ENCODE peak calls at places on chromosome 2, in nine cellular contexts. U, Q, C, O, K, W, S, G and V are unnamed samples.

GRCh38 chr2:114061566-114062098 is 171.7 kb downstream of the ACTR3 start:
- DNase-seq in W (no peak), S (no peak), C (no peak), Q (no peak), U (no peak), G (no peak), K (no peak), O (no peak), V (no peak)

GRCh38 chr2:53970095-53970897 is 497 bp downstream of the PSME4 start:
- DNase-seq in W (peak), Q (peak), O (peak), U (peak), S (peak), G (peak), K (peak), C (peak), V (peak)

GRCh38 chr2:47227532-47228166 is 72.5 kb upstream of the STPG4 start:
- DNase-seq in K (no peak), Q (no peak), S (no peak), W (no peak), U (peak), C (no peak), O (no peak), G (no peak), V (no peak)

GRCh38 chr2:236588932-236589331 is 19.3 kb downstream of the ACKR3 start:
- DNase-seq in K (no peak), O (no peak), Q (no peak), S (no peak), U (no peak), W (no peak), C (no peak), G (no peak), V (no peak)

GRCh38 chr2:8627019-8627691 is 54.7 kb upstream of the ID2 start:
- DNase-seq in W (no peak), C (no peak), K (no peak), O (no peak), U (no peak), Q (no peak), S (no peak), G (no peak), V (no peak)

GRCh38 chr2:714005-714741 is 37.0 kb upstream of the TMEM18 start:
- DNase-seq in U (peak), K (peak), S (peak), G (peak), O (no peak), W (peak), Q (peak), C (no peak), V (peak)

GRCh38 chr2:120760446-120761135 is 24.9 kb downstream of the GLI2 start:
- DNase-seq in G (peak), K (no peak), W (no peak), O (peak), Q (peak), S (no peak), U (no peak), C (no peak), V (no peak)

GRCh38 chr2:73855526-73855925 is 26.8 kb downstream of the STAMBP start:
- DNase-seq in U (no peak), W (no peak), C (peak), G (no peak), Q (no peak), K (no peak), S (no peak), O (no peak), V (no peak)

GRCh38 chr2:168336786-168337388 is 89.5 kb upstream of the STK39 start:
- DNase-seq in C (peak), O (no peak), S (peak), U (peak), Q (no peak), G (peak), W (peak), K (no peak), V (peak)

GRCh38 chr2:235564884-235565530 is 71.2 kb downstream of the AGAP1 start:
- DNase-seq in Q (no peak), C (no peak), K (no peak), G (no peak), S (no peak), U (no peak), W (no peak), O (no peak), V (no peak)

GRCh38 chr2:187689372-187689771 is 135.1 kb upstream of the TFPI start:
- DNase-seq in U (no peak), O (no peak), W (no peak), C (peak), K (peak), G (no peak), S (no peak), Q (no peak), V (no peak)

GRCh38 chr2:169705927-169706326 is 11.7 kb downstream of the PHOSPHO2 start:
- DNase-seq in W (no peak), K (no peak), G (no peak), Q (peak), S (no peak), C (peak), U (no peak), O (no peak), V (no peak)

GRCh38 chr2:110219496-110220192 is 7.3 kb upstream of the MTLN start:
- DNase-seq in U (no peak), W (no peak), Q (peak), S (no peak), C (peak), O (no peak), K (no peak), G (no peak), V (no peak)

GRCh38 chr2:231138699-231139098 is 13.9 kb upstream of the HTR2B start:
- DNase-seq in U (no peak), S (no peak), C (no peak), K (no peak), W (no peak), G (peak), O (no peak), Q (no peak), V (no peak)

GRCh38 chr2:98530114-98530513 is 78.2 kb downstream of the COA5 start:
- DNase-seq in C (no peak), W (no peak), O (no peak), U (peak), K (no peak), Q (no peak), G (no peak), S (no peak), V (no peak)

GRCh38 chr2:158457826-158458616 is 1.3 kb downstream of the PKP4 start:
- DNase-seq in Q (peak), G (peak), C (peak), W (peak), O (peak), S (peak), K (peak), U (peak), V (peak)
- TF ChIP-seq CTCF in Q (peak), G (peak), C (no peak), W (peak), O (peak), S (peak), K (no peak), U (peak), V (peak)

GRCh38 chr2:161169335-161169734 is 9.1 kb downstream of the TANK start:
- DNase-seq in C (no peak), W (no peak), U (no peak), K (no peak), S (no peak), O (no peak), Q (no peak), G (no peak), V (no peak)

GRCh38 chr2:161166538-161167409 is 6.5 kb downstream of the TANK start:
- DNase-seq in W (peak), K (no peak), Q (no peak), S (no peak), C (peak), G (no peak), U (no peak), O (no peak), V (peak)

GRCh38 chr2:161163438-161163837 is 3.2 kb downstream of the TANK start:
- DNase-seq in U (no peak), Q (no peak), K (no peak), S (no peak), W (no peak), C (no peak), G (no peak), O (no peak), V (no peak)

GRCh38 chr2:161165266-161165665 is 5.0 kb downstream of the TANK start:
- DNase-seq in U (no peak), S (no peak), Q (peak), K (no peak), O (no peak), C (peak), G (no peak), W (no peak), V (no peak)

DNA sequence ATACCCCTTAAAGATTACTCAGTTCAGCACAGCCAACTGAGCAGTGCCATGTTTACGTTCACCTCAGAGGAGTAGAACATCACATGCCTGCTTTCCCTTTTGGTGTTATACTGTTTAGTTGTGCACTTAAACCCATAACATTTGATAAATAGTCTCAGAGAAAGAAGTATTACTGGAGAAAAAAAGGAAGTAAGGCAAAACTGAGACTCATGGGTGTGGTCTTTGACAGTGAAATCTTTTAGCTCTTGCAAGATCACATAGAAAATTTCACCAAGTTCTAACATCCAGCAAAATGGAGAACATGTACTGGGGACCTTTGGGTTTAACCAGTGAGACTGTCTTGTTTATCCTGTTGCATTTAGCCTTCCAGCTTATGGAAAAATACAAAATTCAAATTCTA is 5.6 kb downstream of the TANK start:
- DNase-seq in O (no peak), S (no peak), G (no peak), U (no peak), W (no peak), Q (no peak), C (no peak), K (no peak), V (no peak)
- TF ChIP-seq CTCF in O (no peak), S (no peak), G (no peak), U (no peak), W (no peak), Q (no peak), C (no peak), K (no peak), V (no peak)

GRCh38 chr2:66034467-66034866 is 400.5 kb upstream of the MEIS1 start:
- DNase-seq in S (no peak), O (no peak), K (no peak), U (no peak), Q (no peak), W (no peak), C (no peak), G (no peak), V (no peak)

GRCh38 chr2:66032376-66032775 is 402.5 kb upstream of the MEIS1 start:
- DNase-seq in U (peak), K (no peak), O (no peak), S (no peak), C (no peak), W (no peak), G (no peak), Q (no peak), V (no peak)

GRCh38 chr2:66030553-66030952 is 404.4 kb upstream of the MEIS1 start:
- DNase-seq in S (no peak), K (no peak), G (no peak), O (no peak), C (no peak), Q (no peak), U (peak), W (no peak), V (no peak)
- TF ChIP-seq CTCF in S (no peak), K (no peak), G (no peak), O (no peak), C (no peak), Q (no peak), U (peak), W (no peak), V (no peak)

GRCh38 chr2:161426788-161427412 is 10.8 kb downstream of the TBR1 start:
- DNase-seq in Q (peak), U (peak), G (no peak), W (peak), O (no peak), C (no peak), K (no peak), S (no peak), V (no peak)
- TF ChIP-seq CTCF in Q (peak), U (peak), G (no peak), W (no peak), O (no peak), C (peak), K (peak), S (no peak), V (no peak)

GRCh38 chr2:163471947-163472346 is 263.9 kb downstream of the FIGN start:
- DNase-seq in W (no peak), Q (peak), S (peak), G (no peak), C (peak), K (peak), O (no peak), U (peak), V (no peak)
- TF ChIP-seq CTCF in W (no peak), Q (peak), S (peak), G (no peak), C (peak), K (peak), O (no peak), U (peak), V (no peak)

DNA sequence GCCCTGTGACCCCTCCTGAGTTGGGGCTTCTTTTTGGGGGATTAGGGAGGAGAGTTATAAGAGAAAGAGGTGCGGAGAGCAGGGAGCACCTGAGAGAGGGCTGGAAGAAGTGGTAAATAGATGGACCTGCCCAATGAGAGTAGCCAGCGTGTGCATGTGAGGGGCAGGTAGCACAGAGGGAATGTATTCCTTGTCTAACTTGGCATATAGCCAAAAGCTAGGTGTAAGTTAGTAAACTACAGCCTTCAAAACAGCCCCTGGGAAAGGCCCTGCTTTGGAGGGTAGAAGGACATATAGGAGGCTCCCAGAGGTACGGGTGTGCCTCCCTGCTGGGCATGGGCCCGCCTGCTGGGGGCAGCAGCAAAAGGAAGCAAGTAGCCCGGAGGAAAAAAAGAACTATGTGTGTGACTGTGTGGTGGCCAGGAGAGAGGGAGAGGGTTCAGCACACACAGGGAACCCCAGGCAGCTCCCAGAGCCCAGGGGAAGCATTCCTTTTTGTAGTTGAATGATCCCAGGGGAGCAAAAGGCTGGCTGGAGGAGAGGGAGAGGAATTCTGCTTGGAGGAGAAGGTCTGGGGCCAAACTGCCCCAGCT is 48.0 kb downstream of the TCF7L1 start:
- DNase-seq in W (no peak), S (peak), K (no peak), Q (no peak), O (no peak), G (no peak), U (peak), C (no peak), V (no peak)
- TF ChIP-seq CTCF in W (no peak), S (no peak), K (no peak), Q (peak), O (no peak), G (no peak), U (peak), C (no peak), V (no peak)

GRCh38 chr2:238703436-238703835 is 144.4 kb upstream of the TWIST2 start:
- DNase-seq in G (no peak), U (no peak), S (no peak), C (no peak), O (peak), W (no peak), Q (no peak), K (no peak), V (no peak)

GRCh38 chr2:238706163-238706562 is 141.7 kb upstream of the TWIST2 start:
- DNase-seq in Q (no peak), G (no peak), O (peak), S (no peak), W (no peak), C (no peak), K (no peak), U (no peak), V (no peak)

GRCh38 chr2:238704471-238705230 is 143.2 kb upstream of the TWIST2 start:
- DNase-seq in K (no peak), S (no peak), C (no peak), U (no peak), Q (no peak), W (no peak), O (peak), G (no peak), V (no peak)

GRCh38 chr2:238709324-238709723 is 138.6 kb upstream of the TWIST2 start:
- DNase-seq in G (no peak), O (no peak), C (no peak), W (no peak), K (no peak), Q (peak), U (peak), S (no peak), V (no peak)

DNA sequence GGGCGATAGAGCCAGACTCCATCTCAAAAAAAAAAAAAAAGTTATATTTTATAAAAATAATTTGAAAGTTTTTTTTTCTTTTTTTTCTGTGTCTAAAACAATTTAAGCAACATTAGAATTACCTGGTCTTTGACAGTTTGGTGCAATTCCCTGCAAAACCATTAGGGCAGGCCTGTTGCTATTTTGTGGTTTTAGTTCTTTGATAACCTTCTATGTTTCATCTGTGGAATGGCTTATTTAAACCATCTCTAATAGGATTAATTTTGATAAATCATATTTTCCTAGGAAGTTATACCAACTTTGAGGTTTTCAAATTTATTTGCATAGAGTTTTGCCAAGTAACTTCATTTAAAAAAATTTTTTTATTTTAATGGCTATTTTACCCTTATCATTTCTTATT is 141.2 kb upstream of the TWIST2 start:
- DNase-seq in O (no peak), W (no peak), S (no peak), Q (no peak), U (no peak), C (no peak), G (no peak), K (no peak), V (no peak)
- TF ChIP-seq CTCF in O (no peak), W (no peak), S (peak), Q (peak), U (peak), C (peak), G (no peak), K (no peak), V (no peak)

DNA sequence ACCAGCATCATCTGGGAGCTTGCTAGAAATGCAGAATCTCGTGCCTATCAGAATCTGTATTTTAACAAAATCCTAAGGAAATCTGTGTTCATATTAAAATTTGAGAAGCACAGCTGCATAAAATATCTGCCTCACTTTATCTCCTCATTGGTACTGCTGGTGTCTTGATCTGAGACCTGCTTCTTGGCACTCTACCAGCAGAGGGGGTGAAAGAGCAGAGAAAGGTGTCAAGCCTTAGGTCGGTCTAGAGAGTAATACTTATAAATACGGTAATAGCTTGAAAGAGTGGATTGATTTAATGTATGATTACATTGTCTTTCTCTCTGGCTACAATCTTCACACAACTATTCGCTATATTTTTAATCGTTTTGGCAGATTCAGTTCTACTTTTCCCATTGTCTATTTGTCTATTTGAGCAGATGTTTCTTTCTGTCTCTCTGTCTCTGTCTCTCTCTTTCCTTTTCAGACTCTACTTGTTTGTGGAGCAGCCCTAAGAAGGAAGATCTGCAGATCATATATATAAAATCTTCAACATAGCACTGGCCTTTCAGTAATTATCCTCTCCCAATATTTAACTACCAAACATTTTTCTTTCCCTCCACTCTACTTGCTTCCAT is 1.7 kb upstream of the GCG start:
- DNase-seq in S (peak), O (no peak), Q (peak), G (no peak), K (peak), U (peak), W (peak), C (peak), V (peak)
- TF ChIP-seq CTCF in S (peak), O (no peak), Q (peak), G (no peak), K (peak), U (peak), W (peak), C (peak), V (peak)